ENCODE peak calls at places on chromosomes 6 and 20, in nine cellular contexts. G, U, H, N, S, K, Z, L and X are unnamed samples.

GRCh38 chr20:8693709-8694108 is 375.2 kb upstream of the PLCB4 start:
- DNase-seq in G (no peak), L (no peak), H (no peak), N (no peak), Z (no peak), S (no peak), U (no peak), K (no peak), X (no peak)

GRCh38 chr6:2982464-2983121 is 11.2 kb upstream of the SERPINB6 start:
- DNase-seq in Z (no peak), L (no peak), G (no peak), H (no peak), S (no peak), K (no peak), U (no peak), N (no peak), X (no peak)

GRCh38 chr20:23884771-23885162 is 5.2 kb upstream of the CST5 start:
- DNase-seq in H (no peak), Z (no peak), L (no peak), U (no peak), N (no peak), S (no peak), G (no peak), K (no peak), X (no peak)

GRCh38 chr20:51516855-51517254 is 25.7 kb downstream of the NFATC2 start:
- DNase-seq in S (no peak), U (no peak), N (no peak), H (no peak), G (no peak), K (no peak), L (no peak), Z (no peak), X (no peak)

GRCh38 chr20:58711266-58712051 is 18.9 kb downstream of the NPEPL1 start:
- DNase-seq in G (peak), K (peak), N (no peak), H (no peak), U (no peak), S (peak), Z (no peak), L (no peak), X (peak)

GRCh38 chr6:150600302-150601017 is 775 bp downstream of the PLEKHG1 start:
- DNase-seq in S (peak), Z (peak), G (peak), L (peak), N (peak), K (peak), U (peak), H (peak), X (peak)

GRCh38 chr20:38608188-38608587 is 6.6 kb downstream of the ARHGAP40 start:
- DNase-seq in G (no peak), U (no peak), H (no peak), S (no peak), K (no peak), N (no peak), L (no peak), Z (no peak), X (no peak)

GRCh38 chr20:10357974-10358373 is 76.0 kb downstream of the MKKS start:
- DNase-seq in Z (no peak), H (no peak), L (no peak), K (no peak), G (no peak), S (no peak), U (no peak), N (no peak), X (no peak)